ENCODE peak calls at places on chromosomes 11 and 22, in nine cellular contexts. I is HCEC 1CT; K is body of pancreas; N is stimulated activated CD4-positive, alpha-beta T cell treated with anti-CD3 and anti-CD28 coated beads, Interleukin-1b, Interleukin-23, amount 100 ng/mL, for 24 hours; Q is germinal center; Y is AG20443; F is mucosa of descending colon; H is fibroblast of mammary gland; G is mucosa of gallbladder. R is an unnamed sample.

GRCh38 chr22:25569983-25570382 is 5.5 kb downstream of the GRK3 start:
- DNase-seq in I (no peak), H (no peak), Y (no peak), Q (no peak), F (no peak), N (no peak), K (no peak), G (no peak), R (no peak)

GRCh38 chr22:36445158-36445668 is 36.2 kb downstream of the TXN2 start:
- DNase-seq in H (peak; percentile 96), Q (no peak), Y (peak; percentile 76), I (peak; percentile 94), N (no peak), F (no peak), K (no peak), G (peak; percentile 57), R (no peak)

GRCh38 chr22:40491990-40492631 is 121.7 kb downstream of the SGSM3 start:
- DNase-seq in N (no peak), G (peak; percentile 16), I (no peak), K (no peak), Y (no peak), F (no peak), Q (peak; percentile 60), H (peak; percentile 58), R (peak; percentile 55)

GRCh38 chr11:111745719-111746504 is 20.3 kb downstream of the PPP2R1B start:
- DNase-seq in F (no peak), H (peak; percentile 60), I (peak; percentile 73), Y (peak; percentile 57), Q (no peak), G (no peak), N (no peak), K (no peak), R (no peak)

GRCh38 chr22:45265546-45265945 is 19.2 kb upstream of the UPK3A start:
- DNase-seq in H (no peak), G (no peak), N (no peak), K (no peak), F (no peak), Y (no peak), Q (no peak), I (no peak), R (no peak)

GRCh38 chr11:114307524-114308203 is 11.5 kb downstream of the NNMT start:
- DNase-seq in N (no peak), K (peak; percentile 37), G (peak; percentile 39), Y (peak; percentile 79), I (peak; percentile 83), Q (no peak), H (peak; percentile 91), F (peak; percentile 29), R (no peak)

GRCh38 chr11:125569913-125570621 is 790 bp downstream of the EI24 start:
- DNase-seq in F (no peak), K (peak; percentile 76), Y (no peak), Q (no peak), G (no peak), H (peak; percentile 27), I (peak; percentile 13), N (no peak), R (no peak)

GRCh38 chr11:46281374-46281831 is 3.9 kb downstream of the CREB3L1 start:
- DNase-seq in H (no peak), Q (no peak), I (peak; percentile 45), G (no peak), F (peak; percentile 81), N (no peak), K (no peak), Y (no peak), R (no peak)

GRCh38 chr11:104343578-104343977 is 179.6 kb upstream of the PDGFD start:
- DNase-seq in N (no peak), Q (peak; percentile 3), I (no peak), K (no peak), F (no peak), Y (peak; percentile 11), H (peak; percentile 11), G (no peak), R (no peak)

GRCh38 chr22:44247923-44248892 is 64.5 kb downstream of the SHISAL1 start:
- DNase-seq in H (no peak), I (no peak), G (no peak), K (no peak), Y (no peak), Q (no peak), F (no peak), N (no peak), R (no peak)

GRCh38 chr22:30868663-30869385 is 99.8 kb downstream of the MORC2 start:
- DNase-seq in K (no peak), N (no peak), Q (no peak), H (peak; percentile 48), G (no peak), I (peak; percentile 2), F (no peak), Y (no peak), R (no peak)

GRCh38 chr11:111327908-111328624 is 29.7 kb downstream of the POU2AF3 start:
- DNase-seq in Y (no peak), H (no peak), N (no peak), I (no peak), G (peak; percentile 54), K (peak; percentile 95), F (no peak), Q (peak; percentile 28), R (no peak)

GRCh38 chr11:65786786-65787636 is at the start of gene OVOL1:
- DNase-seq in I (no peak), G (peak; percentile 73), H (no peak), N (no peak), Q (peak; percentile 53), F (peak; percentile 90), K (peak; percentile 91), Y (no peak), R (no peak)

GRCh38 chr11:94513091-94513490 is 830 bp downstream of the C11orf97 start:
- DNase-seq in K (no peak), G (no peak), Y (no peak), H (no peak), Q (no peak), I (no peak), N (no peak), F (peak; percentile 83), R (no peak)

GRCh38 chr11:125086633-125087296 is 23.7 kb downstream of the SLC37A2 start:
- DNase-seq in K (no peak), F (no peak), I (no peak), Y (no peak), H (no peak), N (no peak), G (no peak), Q (no peak), R (no peak)

GRCh38 chr22:31104869-31105268 is 2.5 kb downstream of the SELENOM start:
- DNase-seq in K (no peak), H (peak; percentile 28), I (no peak), N (no peak), F (no peak), G (no peak), Y (no peak), Q (peak; percentile 58), R (no peak)

GRCh38 chr11:59557940-59558643 is 46.8 kb downstream of the OR4D9 start:
- DNase-seq in K (no peak), G (no peak), F (no peak), Y (no peak), H (no peak), I (no peak), N (no peak), Q (no peak), R (no peak)

GRCh38 chr11:121416909-121417567 is 35.1 kb upstream of the SORL1 start:
- DNase-seq in Q (no peak), N (no peak), F (peak; percentile 93), H (peak; percentile 97), K (peak; percentile 84), I (peak; percentile 39), Y (peak; percentile 86), G (peak; percentile 86), R (no peak)

GRCh38 chr22:33401291-33401690 is 343.1 kb upstream of the SYN3 start:
- DNase-seq in G (no peak), Q (no peak), N (no peak), I (no peak), H (peak; percentile 39), K (no peak), F (no peak), Y (peak; percentile 63), R (no peak)

GRCh38 chr11:131073167-131073566 is 156.9 kb upstream of the SNX19 start:
- DNase-seq in G (no peak), F (no peak), K (no peak), Q (no peak), I (peak; percentile 46), H (peak; percentile 45), N (no peak), Y (no peak), R (no peak)

GRCh38 chr11:132312616-132313210 is 942.3 kb downstream of the NTM start:
- DNase-seq in Q (peak; percentile 15), Y (peak; percentile 73), I (peak; percentile 4), F (peak; percentile 3), K (no peak), G (no peak), N (no peak), H (peak; percentile 4), R (peak; percentile 27)

GRCh38 chr11:43833657-43834073 is 47.0 kb upstream of the ALKBH3 start:
- DNase-seq in N (no peak), K (peak; percentile 42), H (peak; percentile 37), Y (no peak), I (peak; percentile 76), F (no peak), Q (no peak), G (no peak), R (no peak)

GRCh38 chr11:92941676-92942571 is 27.5 kb upstream of the MTNR1B start:
- DNase-seq in Y (peak; percentile 64), I (peak; percentile 52), K (peak; percentile 18), N (no peak), H (peak; percentile 44), F (peak; percentile 14), G (peak; percentile 13), Q (peak; percentile 57), R (peak; percentile 33)

GRCh38 chr11:2027710-2028109 is 30.1 kb upstream of the H19 start:
- DNase-seq in H (no peak), Y (no peak), N (no peak), I (no peak), K (no peak), G (no peak), Q (no peak), F (no peak), R (no peak)

GRCh38 chr11:105988197-105988596 is 33.8 kb downstream of the MSANTD4 start:
- DNase-seq in H (no peak), F (no peak), K (no peak), N (no peak), Q (no peak), G (no peak), Y (no peak), I (no peak), R (no peak)

GRCh38 chr22:49432211-49432905 is 395.3 kb downstream of the BRD1 start:
- DNase-seq in Q (no peak), H (no peak), N (no peak), G (no peak), K (no peak), F (no peak), Y (no peak), I (no peak), R (no peak)

GRCh38 chr11:34846467-34846866 is 69.7 kb downstream of the APIP start:
- DNase-seq in I (no peak), H (peak; percentile 8), Y (no peak), Q (no peak), G (no peak), K (no peak), F (no peak), N (no peak), R (no peak)